ENCODE peak calls at places on chromosomes 7 and 10, in seven cellular contexts. B is NCI-H1417; Q is activated naive CD8-positive, alpha-beta T cell treated with anti-CD3 and anti-CD28 coated beads for 36 hours; L is NCI-H82; W is thoracic aorta; C is choroid plexus epithelial cell; J is Peyer's patch. X is an unnamed sample.

GRCh38 chr7:82562716-82563404 is 119.3 kb upstream of the CACNA2D1 start:
- DNase-seq in C (peak; percentile 87), Q (no peak), L (no peak), J (no peak), B (no peak), W (no peak), X (no peak)

GRCh38 chr10:44479306-44479705 is 94.4 kb upstream of the CXCL12 start:
- DNase-seq in B (no peak), W (no peak), C (no peak), J (no peak), Q (no peak), L (no peak), X (no peak)

GRCh38 chr10:119522747-119523426 is 19.6 kb downstream of the RGS10 start:
- DNase-seq in J (peak; percentile 14), C (no peak), Q (peak; percentile 34), B (no peak), L (no peak), W (no peak), X (no peak)

GRCh38 chr10:11441151-11441535 is 170.3 kb downstream of the USP6NL start:
- DNase-seq in B (no peak), L (no peak), C (no peak), W (no peak), Q (no peak), J (no peak), X (no peak)

GRCh38 chr10:43390791-43391190 is 18.2 kb downstream of the HNRNPF start:
- DNase-seq in Q (no peak), B (no peak), W (no peak), C (peak; percentile 69), L (peak; percentile 46), J (no peak), X (peak; percentile 42)

GRCh38 chr7:156816943-156817572 is 75.9 kb downstream of the LMBR1 start:
- DNase-seq in L (peak; percentile 26), W (no peak), B (peak; percentile 25), J (no peak), Q (no peak), C (peak; percentile 61), X (no peak)

GRCh38 chr10:117609095-117609821 is 66.7 kb downstream of the EMX2 start:
- DNase-seq in B (no peak), Q (no peak), J (no peak), L (no peak), W (no peak), C (peak; percentile 78), X (no peak)

GRCh38 chr10:110425684-110426293 is 71.9 kb upstream of the DUSP5 start:
- DNase-seq in Q (peak; percentile 72), L (no peak), J (peak; percentile 12), W (no peak), B (no peak), C (peak; percentile 98), X (no peak)

GRCh38 chr7:69211739-69212138 is 386.5 kb upstream of the AUTS2 start:
- DNase-seq in B (peak; percentile 14), W (no peak), L (peak; percentile 94), Q (no peak), C (no peak), J (no peak), X (no peak)

GRCh38 chr10:47331954-47332353 is 9.7 kb downstream of the GDF2 start:
- DNase-seq in B (no peak), J (no peak), C (no peak), Q (no peak), L (no peak), W (no peak), X (no peak)

GRCh38 chr10:95183132-95183450 is 10.9 kb upstream of the ACSM6 start:
- DNase-seq in Q (no peak), L (no peak), B (no peak), J (no peak), W (no peak), C (peak; percentile 26), X (no peak)

GRCh38 chr10:74825371-74826141 is 844 bp upstream of the KAT6B start:
- DNase-seq in B (peak; percentile 9), Q (peak; percentile 60), C (no peak), L (peak; percentile 69), J (no peak), W (no peak), X (no peak)

GRCh38 chr10:46524471-46525176 is 31.8 kb downstream of the GPRIN2 start:
- DNase-seq in J (peak; percentile 50), B (no peak), W (no peak), L (no peak), C (peak; percentile 80), Q (no peak), X (peak; percentile 61)

GRCh38 chr10:93080350-93081046 is 6.8 kb downstream of the CYP26A1 start:
- DNase-seq in B (peak; percentile 4), L (peak; percentile 57), Q (no peak), C (peak; percentile 76), J (peak; percentile 60), W (peak; percentile 15), X (peak; percentile 76)

GRCh38 chr7:139852482-139852845 is 23.4 kb downstream of the TBXAS1 start:
- DNase-seq in Q (no peak), L (no peak), J (no peak), C (no peak), W (no peak), B (no peak), X (no peak)

GRCh38 chr7:74586258-74587200 is 71.0 kb upstream of the GTF2I start:
- DNase-seq in W (no peak), B (no peak), C (peak; percentile 31), Q (no peak), J (no peak), L (no peak), X (no peak)

GRCh38 chr7:105838273-105839141 is 37.9 kb downstream of the ATXN7L1 start:
- DNase-seq in W (no peak), C (peak; percentile 41), B (peak; percentile 73), Q (no peak), J (peak; percentile 64), L (no peak), X (peak; percentile 70)

GRCh38 chr7:143043391-143043790 is 8.8 kb upstream of the OR6V1 start:
- DNase-seq in J (no peak), W (no peak), Q (no peak), L (no peak), B (no peak), C (peak; percentile 51), X (no peak)

GRCh38 chr7:91685544-91685943 is 195.0 kb downstream of the MTERF1 start:
- DNase-seq in Q (no peak), B (no peak), C (peak; percentile 83), W (no peak), J (no peak), L (no peak), X (no peak)

GRCh38 chr10:68633281-68633680 is 73.1 kb downstream of the TET1 start:
- DNase-seq in Q (no peak), L (no peak), B (peak; percentile 13), W (no peak), C (no peak), J (no peak), X (no peak)

GRCh38 chr7:98168904-98169621 is 42.2 kb upstream of the BHLHA15 start:
- DNase-seq in Q (no peak), B (no peak), L (no peak), J (no peak), W (no peak), C (no peak), X (no peak)

GRCh38 chr10:32256613-32257437 is 90.1 kb downstream of the EPC1 start:
- DNase-seq in J (peak; percentile 74), C (peak; percentile 65), W (no peak), Q (peak; percentile 63), B (no peak), L (peak; percentile 60), X (peak; percentile 79)

GRCh38 chr7:65971021-65971420 is 11.0 kb downstream of the GUSB start:
- DNase-seq in B (no peak), C (no peak), W (no peak), L (no peak), J (no peak), Q (no peak), X (peak; percentile 39)

GRCh38 chr10:93357680-93358079 is 124.5 kb downstream of the MYOF start:
- DNase-seq in B (peak; percentile 41), C (peak; percentile 66), L (peak; percentile 71), Q (peak; percentile 15), W (no peak), J (no peak), X (no peak)

GRCh38 chr7:24972166-24972477 is 7.9 kb downstream of the OSBPL3 start:
- DNase-seq in W (no peak), J (no peak), L (no peak), B (no peak), Q (no peak), C (no peak), X (no peak)

GRCh38 chr10:10056958-10057357 is 960.7 kb upstream of the CELF2 start:
- DNase-seq in L (no peak), J (no peak), W (no peak), C (peak; percentile 74), B (no peak), Q (no peak), X (no peak)

GRCh38 chr10:22335204-22335956 is 9.9 kb upstream of the SPAG6 start:
- DNase-seq in J (peak; percentile 65), B (no peak), C (peak; percentile 42), Q (peak; percentile 62), W (no peak), L (no peak), X (peak; percentile 72)

GRCh38 chr10:44280211-44280610 is 104.7 kb downstream of the CXCL12 start:
- DNase-seq in B (no peak), J (no peak), L (no peak), Q (no peak), W (no peak), C (no peak), X (no peak)

GRCh38 chr7:36129048-36129534 is 24.0 kb upstream of the EEPD1 start:
- DNase-seq in J (peak; percentile 75), L (no peak), B (peak; percentile 30), W (no peak), Q (no peak), C (peak; percentile 89), X (no peak)

GRCh38 chr10:79447911-79448731 is 2.7 kb upstream of the ZCCHC24 start:
- DNase-seq in B (no peak), J (no peak), C (no peak), Q (no peak), W (no peak), L (no peak), X (peak; percentile 48)

GRCh38 chr10:131885391-131886165 is 15.2 kb upstream of the PPP2R2D start:
- DNase-seq in B (no peak), W (peak; percentile 23), J (peak; percentile 86), C (peak; percentile 67), L (peak; percentile 71), Q (peak; percentile 82), X (peak; percentile 82)

GRCh38 chr10:21830037-21830436 is 173.5 kb downstream of the DNAJC1 start:
- DNase-seq in J (no peak), W (no peak), C (no peak), L (no peak), B (no peak), Q (no peak), X (no peak)

GRCh38 chr10:127883516-127883915 is 9.2 kb downstream of the CLRN3 start:
- DNase-seq in L (no peak), Q (no peak), C (no peak), W (no peak), B (no peak), J (no peak), X (no peak)

GRCh38 chr10:70348228-70348850 is 34.1 kb downstream of the LRRC20 start:
- DNase-seq in B (no peak), C (peak; percentile 59), W (no peak), L (peak; percentile 52), J (no peak), Q (peak; percentile 26), X (no peak)